ENCODE peak calls at places on chromosomes 11 and 22, in eight cellular contexts. W, J, R, H, N, Z, K and C are unnamed samples.

GRCh38 chr11:91396243-91397133 is 828.1 kb upstream of the FAT3 start:
- DNase-seq in W (no peak), J (no peak), R (peak), H (no peak), N (no peak), Z (peak), K (no peak), C (no peak)

GRCh38 chr22:19055801-19056200 is 66.4 kb downstream of the DGCR2 start:
- DNase-seq in W (no peak), J (no peak), R (no peak), H (no peak), N (no peak), Z (no peak), K (no peak), C (no peak)

GRCh38 chr11:62574363-62575057 is 819 bp upstream of the EEF1G start:
- DNase-seq in W (peak), J (no peak), R (no peak), H (peak), N (no peak), Z (no peak), K (no peak), C (peak)

GRCh38 chr11:58030653-58031052 is at the start of gene OR6Q1:
- DNase-seq in W (no peak), J (no peak), R (no peak), H (no peak), N (no peak), Z (no peak), K (no peak), C (no peak)

GRCh38 chr11:47355283-47356128 is 3.0 kb upstream of the MYBPC3 start:
- DNase-seq in W (peak), J (peak), R (peak), H (peak), N (peak), Z (peak), K (no peak), C (peak)

GRCh38 chr11:46570790-46571398 is 22.9 kb downstream of the AMBRA1 start:
- DNase-seq in W (no peak), J (no peak), R (no peak), H (no peak), N (no peak), Z (no peak), K (no peak), C (no peak)

GRCh38 chr22:46853191-46853590 is 90.7 kb downstream of the TBC1D22A start:
- DNase-seq in W (no peak), J (no peak), R (no peak), H (no peak), N (no peak), Z (no peak), K (no peak), C (no peak)

GRCh38 chr11:123238297-123238696 is 43.2 kb upstream of the CLMP start:
- DNase-seq in W (no peak), J (no peak), R (peak), H (no peak), N (peak), Z (peak), K (no peak), C (no peak)

GRCh38 chr11:106765849-106766248 is 252.4 kb downstream of the GUCY1A2 start:
- DNase-seq in W (no peak), J (no peak), R (no peak), H (no peak), N (no peak), Z (peak), K (no peak), C (no peak)